ENCODE peak calls at places on chromosome 17, in seven cellular contexts. J is IMR-90, Q is tibial nerve, M is transverse colon, T is heart left ventricle, U is body of pancreas, W is HCT116. B is an unnamed sample. For H3K4me1, the result is how much of the 10 kb centered on the place peaks cover.

GRCh38 chr17:83010323-83011200 is 68.8 kb upstream of the METRNL start:
- DNase-seq in Q (no peak), J (peak), T (no peak), M (no peak), U (no peak), W (no peak), B (peak)

GRCh38 chr17:66830451-66830850 is 4.5 kb upstream of the CACNG5 start:
- DNase-seq in Q (no peak), J (no peak), T (no peak), M (no peak), W (no peak), U (no peak), B (no peak)

GRCh38 chr17:45740553-45741330 is 43.4 kb upstream of the CRHR1 start:
- DNase-seq in T (no peak), U (no peak), M (no peak), W (peak), J (peak), Q (no peak), B (no peak)

GRCh38 chr17:6077746-6078145 is 7.6 kb downstream of the WSCD1 start:
- DNase-seq in Q (no peak), U (no peak), M (no peak), J (no peak), W (no peak), T (no peak), B (no peak)

GRCh38 chr17:35313875-35314409 is 59.5 kb downstream of the SLFN11 start:
- DNase-seq in U (no peak), Q (no peak), W (no peak), T (peak), M (peak), J (no peak), B (peak)

GRCh38 chr17:45405250-45406086 is 27.2 kb downstream of the ARHGAP27 start:
- DNase-seq in T (no peak), J (no peak), M (peak), W (no peak), Q (no peak), U (peak), B (no peak)

GRCh38 chr17:82330322-82331239 is 3.0 kb downstream of the SECTM1 start:
- DNase-seq in T (no peak), Q (no peak), J (peak), M (peak), W (no peak), U (no peak), B (no peak)

GRCh38 chr17:34650361-34650760 is 71.0 kb downstream of the TMEM132E start:
- DNase-seq in T (no peak), W (no peak), J (no peak), U (no peak), Q (no peak), M (no peak), B (no peak)

GRCh38 chr17:45351831-45352230 is 35.0 kb upstream of the MAP3K14 start:
- DNase-seq in U (no peak), W (no peak), M (no peak), J (no peak), Q (no peak), T (no peak), B (no peak)

GRCh38 chr17:81200695-81201580 is 21.8 kb downstream of the CEP131 start:
- DNase-seq in W (peak), M (peak), T (peak), U (peak), J (peak), Q (peak), B (peak)

GRCh38 chr17:39393732-39394131 is 7.7 kb downstream of the FBXL20 start:
- DNase-seq in U (no peak), W (no peak), J (no peak), T (no peak), Q (no peak), M (no peak), B (no peak)

GRCh38 chr17:75854111-75854748 is 905 bp downstream of the WBP2 start:
- DNase-seq in Q (no peak), U (peak), J (peak), W (no peak), T (no peak), M (no peak), B (no peak)
- H3K4me3 ChIP-seq in Q (peak), U (peak), J (peak), W (peak), T (peak), M (peak), B (peak)

GRCh38 chr17:10821062-10821461 is 16.8 kb downstream of the PIRT start:
- DNase-seq in W (no peak), T (no peak), U (no peak), M (no peak), Q (no peak), J (no peak), B (no peak)

GRCh38 chr17:10824874-10825273 is 13.0 kb downstream of the PIRT start:
- DNase-seq in W (no peak), T (no peak), U (no peak), Q (no peak), M (no peak), J (no peak), B (no peak)

DNA sequence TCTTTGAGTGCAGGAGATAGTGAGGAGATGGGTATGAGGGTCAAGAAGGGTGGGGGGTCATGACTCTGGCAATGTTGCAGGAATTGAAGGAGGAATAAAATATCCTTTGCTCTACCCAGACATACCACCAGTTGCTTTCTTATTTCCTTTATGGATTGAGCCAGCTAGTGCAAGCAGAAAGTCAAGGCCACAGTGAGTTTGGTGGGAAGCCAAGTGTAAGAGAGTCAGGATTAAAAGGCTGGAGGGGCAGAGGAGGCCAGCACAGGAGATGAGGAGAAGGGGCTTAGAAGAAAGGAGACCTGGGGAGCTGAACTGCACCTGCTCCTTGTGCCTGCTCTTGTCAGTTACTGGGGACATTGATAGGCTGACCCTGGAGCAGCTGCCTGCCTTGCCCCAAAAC is 16.1 kb downstream of the PIRT start:
- DNase-seq in W (no peak), U (peak), Q (no peak), M (no peak), J (no peak), T (no peak), B (no peak)
- TF ChIP-seq POLR2A in W (no peak), U (no peak), Q (no peak), M (no peak), J (no peak), T (no peak), B (no peak)

DNA sequence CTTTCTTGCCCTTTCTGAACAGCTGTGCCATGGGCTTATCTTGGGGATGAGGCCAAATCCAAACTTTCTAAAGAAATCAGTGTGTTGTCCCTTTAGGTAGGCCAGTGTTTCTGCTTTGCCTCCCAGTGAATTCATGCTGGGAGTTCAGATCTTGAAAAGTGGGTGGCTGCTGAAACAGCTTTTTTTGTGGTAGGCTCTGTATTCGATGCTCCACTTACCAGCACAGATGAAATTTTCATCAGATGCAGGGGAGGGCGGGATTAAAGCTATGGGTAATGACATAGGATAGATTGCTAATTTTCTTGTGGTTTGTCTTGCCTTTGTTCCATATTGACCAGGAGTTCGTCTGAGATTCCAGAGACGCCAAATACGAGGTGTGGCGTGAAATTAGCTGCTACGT is 2.8 kb downstream of the SOCS7 start:
- DNase-seq in T (no peak), Q (no peak), U (no peak), W (no peak), M (no peak), J (no peak), B (no peak)
- H3K4me1 ChIP-seq in T (half or more), Q (under half), U (half or more), W (under half), M (half or more), J (under half), B (under half)

DNA sequence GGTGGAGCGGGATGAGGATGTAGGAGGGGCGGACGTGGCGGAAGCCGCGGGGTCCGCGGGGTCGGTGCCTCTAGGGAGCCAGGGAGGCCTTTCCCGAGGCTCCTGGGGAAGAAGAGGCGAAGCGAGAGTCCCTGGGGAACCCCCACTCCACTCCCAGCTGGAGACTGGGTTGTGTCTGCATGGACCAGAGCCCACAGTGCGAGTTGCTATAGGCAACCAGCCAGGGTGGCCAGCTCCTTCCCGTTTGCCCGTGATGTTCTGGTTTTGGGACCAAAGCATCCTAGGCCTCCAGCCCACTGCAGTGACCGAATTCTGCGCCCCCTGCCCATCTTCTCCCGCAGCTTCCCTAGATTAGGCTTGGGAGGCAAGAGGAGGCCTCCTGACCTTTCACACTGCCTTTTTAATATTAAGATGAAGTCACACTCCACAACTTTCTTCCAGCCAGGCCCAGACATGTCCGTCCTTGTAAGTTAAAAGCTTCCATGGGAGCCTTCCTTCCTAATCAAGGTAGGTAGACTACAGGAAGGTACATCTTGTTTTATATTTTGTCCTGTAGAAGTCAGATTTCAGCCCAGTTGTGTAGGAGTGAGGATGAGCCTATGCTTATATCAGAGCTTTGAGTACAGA is 469 bp downstream of the AMZ2 start:
- DNase-seq in M (peak), J (peak), U (peak), T (no peak), Q (peak), W (no peak), B (peak)
- H3K4me3 ChIP-seq in M (peak), J (peak), U (peak), T (peak), Q (peak), W (peak), B (peak)

GRCh38 chr17:1829579-1830257 is at the start of the genes RPA1 and SMYD4:
- DNase-seq in M (peak), U (peak), T (peak), W (peak), Q (peak), J (peak), B (peak)
- TF ChIP-seq POLR2A in M (peak), U (peak), T (peak), W (peak), Q (peak), J (peak), B (peak)

GRCh38 chr17:76737082-76737675 is at the start of gene SRSF2:
- DNase-seq in W (peak), J (peak), Q (peak), T (peak), U (peak), M (peak), B (peak)
- H3K4me1 ChIP-seq in W (under half), J (under half), Q (under half), T (half or more), U (half or more), M (half or more), B (half or more)

DNA sequence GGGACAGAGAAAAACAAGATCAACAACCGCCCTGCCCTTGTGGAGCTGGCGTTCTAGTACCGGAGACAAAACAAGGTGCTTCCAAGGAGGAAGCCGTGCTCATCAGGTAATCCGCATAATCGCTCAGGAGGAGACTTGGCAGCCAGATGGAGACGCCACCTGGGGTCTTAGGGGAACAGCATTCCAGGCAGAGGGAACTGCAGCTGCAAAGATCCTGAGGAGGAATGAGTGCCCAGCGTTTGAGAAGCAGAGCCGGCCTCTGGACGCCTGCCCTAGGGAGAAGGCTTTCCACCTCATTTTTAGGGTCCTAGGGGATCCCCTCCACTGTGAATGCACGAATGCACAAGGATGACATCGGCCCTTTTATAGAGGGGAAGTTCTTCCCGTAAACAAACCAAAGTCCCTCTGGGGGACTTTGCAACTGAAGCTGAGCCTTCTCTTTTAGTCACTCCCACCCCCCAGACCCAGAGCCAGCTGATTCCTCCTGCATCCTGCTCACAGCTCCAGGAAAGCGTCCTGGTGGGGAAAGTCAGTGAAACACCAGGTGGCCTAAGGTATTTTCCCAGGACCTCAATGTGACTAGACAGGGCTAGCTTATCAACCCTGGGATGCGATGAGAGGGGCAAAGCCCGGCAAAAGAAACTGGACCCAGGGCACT is 13.2 kb upstream of the MPRIP start:
- DNase-seq in T (no peak), Q (no peak), M (no peak), J (no peak), U (no peak), W (no peak), B (no peak)
- H3K4me3 ChIP-seq in T (no peak), Q (no peak), M (no peak), J (no peak), U (no peak), W (peak), B (no peak)